ENCODE peak calls at places on chromosomes 7 and 10, in seven cellular contexts. U, O, B, C, V, Z and D are unnamed samples.

GRCh38 chr10:26367771-26368170 is 70.4 kb upstream of the APBB1IP start:
- DNase-seq in C (no peak), U (peak), B (peak), V (peak), Z (no peak), O (no peak), D (no peak)

GRCh38 chr10:14327535-14327934 is 3.2 kb downstream of the FRMD4A start:
- DNase-seq in B (peak), V (peak), Z (no peak), U (no peak), C (peak), O (no peak), D (no peak)

GRCh38 chr10:52566471-52567246 is 205.9 kb downstream of the MBL2 start:
- DNase-seq in V (peak), U (peak), C (no peak), O (no peak), B (peak), Z (no peak), D (no peak)

GRCh38 chr10:83122336-83122735 is 1017.0 kb upstream of the GHITM start:
- DNase-seq in C (no peak), V (peak), O (no peak), B (no peak), Z (no peak), U (no peak), D (no peak)

GRCh38 chr7:109821156-109821555 is 1251.5 kb downstream of the DNAJB9 start:
- DNase-seq in B (no peak), V (peak), O (no peak), C (no peak), Z (no peak), U (no peak), D (no peak)

GRCh38 chr10:81570878-81571794 is 303.9 kb upstream of the NRG3 start:
- DNase-seq in U (no peak), Z (no peak), B (no peak), V (no peak), O (no peak), C (no peak), D (no peak)

GRCh38 chr7:147564771-147565476 is 1025.6 kb upstream of the C7orf33 start:
- DNase-seq in O (no peak), U (no peak), V (no peak), Z (no peak), C (no peak), B (no peak), D (no peak)

GRCh38 chr7:51351661-51352060 is 35.1 kb upstream of the COBL start:
- DNase-seq in U (peak), O (no peak), B (no peak), Z (no peak), C (peak), V (no peak), D (no peak)

GRCh38 chr7:55299273-55299967 is 65.7 kb upstream of the LANCL2 start:
- DNase-seq in Z (no peak), O (no peak), V (no peak), C (no peak), B (no peak), U (no peak), D (no peak)

GRCh38 chr7:22594020-22594419 is 94.0 kb upstream of the STEAP1B start:
- DNase-seq in O (no peak), B (no peak), V (no peak), C (no peak), Z (no peak), U (no peak), D (no peak)

GRCh38 chr10:79162861-79163662 is 94.3 kb downstream of the ZMIZ1 start:
- DNase-seq in C (no peak), V (peak), B (no peak), Z (no peak), U (no peak), O (no peak), D (no peak)

GRCh38 chr7:110623436-110623835 is 467.5 kb upstream of the LRRN3 start:
- DNase-seq in C (no peak), O (no peak), V (no peak), B (no peak), Z (no peak), U (no peak), D (no peak)

GRCh38 chr10:119680668-119681070 is 29.5 kb downstream of the BAG3 start:
- DNase-seq in B (no peak), O (no peak), U (peak), V (peak), Z (no peak), C (no peak), D (no peak)

GRCh38 chr7:1055084-1055450 is 10.7 kb downstream of the GPR146 start:
- DNase-seq in O (no peak), V (no peak), Z (peak), U (peak), B (peak), C (peak), D (peak)

GRCh38 chr7:66602159-66602558 is 26.5 kb upstream of the KCTD7 start:
- DNase-seq in B (no peak), C (no peak), Z (no peak), U (no peak), V (no peak), O (no peak), D (no peak)

GRCh38 chr7:85567983-85568382 is 381.1 kb upstream of the SEMA3D start:
- DNase-seq in U (no peak), V (no peak), Z (no peak), C (no peak), B (no peak), O (no peak), D (no peak)

GRCh38 chr7:51226042-51226755 is 90.4 kb downstream of the COBL start:
- DNase-seq in U (no peak), V (no peak), C (peak), O (no peak), Z (no peak), B (no peak), D (no peak)

GRCh38 chr10:129759214-129760002 is 204.7 kb downstream of the EBF3 start:
- DNase-seq in C (no peak), V (no peak), Z (no peak), U (no peak), B (no peak), O (no peak), D (no peak)

GRCh38 chr10:124565565-124566221 is 104.1 kb downstream of the LHPP start:
- DNase-seq in U (no peak), V (no peak), B (peak), Z (peak), O (peak), C (peak), D (no peak)

GRCh38 chr7:80542398-80542797 is 30.5 kb upstream of the GNAT3 start:
- DNase-seq in Z (no peak), B (no peak), U (peak), O (no peak), C (no peak), V (peak), D (no peak)

GRCh38 chr7:25431956-25432355 is 203.7 kb upstream of the NPVF start:
- DNase-seq in C (no peak), B (no peak), Z (no peak), O (no peak), V (no peak), U (no peak), D (no peak)

GRCh38 chr10:72340510-72340895 is 14.2 kb downstream of the DNAJB12 start:
- DNase-seq in B (peak), O (no peak), V (peak), C (peak), U (peak), Z (no peak), D (peak)